ENCODE peak calls at places on chromosomes 2 and 18, in six cellular contexts. One of them, this sample, is unnamed.

GRCh38 chr2:111219734-111220505 is 99.2 kb downstream of the BCL2L11 start:
- DNase-seq in GM12891: no peak
- DNase-seq in K562: no peak
- DNase-seq in H1: no peak
- DNase-seq in HepG2: no peak
- DNase-seq in GM12878: no peak
- DNase-seq in this sample: no peak

GRCh38 chr18:1094408-1094807 is 189.7 kb downstream of the ADCYAP1 start:
- DNase-seq in GM12891: no peak
- DNase-seq in K562: no peak
- DNase-seq in H1: no peak
- DNase-seq in HepG2: no peak
- DNase-seq in GM12878: no peak
- DNase-seq in this sample: no peak

GRCh38 chr2:170679607-170680079 is 35.5 kb upstream of the SP5 start:
- DNase-seq in GM12891: no peak
- DNase-seq in K562: no peak
- DNase-seq in H1: no peak
- DNase-seq in HepG2: peak
- DNase-seq in GM12878: no peak
- DNase-seq in this sample: no peak

GRCh38 chr18:46502444-46502843 is 154.6 kb downstream of the LOXHD1 start:
- DNase-seq in GM12891: no peak
- DNase-seq in K562: peak
- DNase-seq in H1: no peak
- DNase-seq in HepG2: no peak
- DNase-seq in GM12878: no peak
- DNase-seq in this sample: no peak

GRCh38 chr18:40404284-40404683 is 1550.8 kb upstream of the PIK3C3 start:
- DNase-seq in GM12891: no peak
- DNase-seq in K562: no peak
- DNase-seq in H1: no peak
- DNase-seq in HepG2: no peak
- DNase-seq in GM12878: no peak
- DNase-seq in this sample: no peak

GRCh38 chr2:59027320-59027719 is 786.2 kb upstream of the FANCL start:
- DNase-seq in GM12891: no peak
- DNase-seq in K562: no peak
- DNase-seq in H1: no peak
- DNase-seq in HepG2: no peak
- DNase-seq in GM12878: no peak
- DNase-seq in this sample: no peak

GRCh38 chr2:138433995-138434991 is 67.3 kb upstream of the SPOPL start:
- DNase-seq in GM12891: no peak
- DNase-seq in K562: peak
- DNase-seq in H1: no peak
- DNase-seq in HepG2: no peak
- DNase-seq in GM12878: no peak
- DNase-seq in this sample: no peak

GRCh38 chr18:5890606-5891360 is 4.5 kb downstream of the TMEM200C start:
- DNase-seq in GM12891: peak
- DNase-seq in K562: no peak
- DNase-seq in H1: no peak
- DNase-seq in HepG2: peak
- DNase-seq in GM12878: no peak
- DNase-seq in this sample: peak

GRCh38 chr2:239678666-239679296 is 278.0 kb upstream of the HDAC4 start:
- DNase-seq in GM12891: no peak
- DNase-seq in K562: no peak
- DNase-seq in H1: no peak
- DNase-seq in HepG2: no peak
- DNase-seq in GM12878: no peak
- DNase-seq in this sample: no peak

GRCh38 chr2:41886757-41887156 is 161.1 kb upstream of the PKDCC start:
- DNase-seq in GM12891: no peak
- DNase-seq in K562: no peak
- DNase-seq in H1: no peak
- DNase-seq in HepG2: peak
- DNase-seq in GM12878: no peak
- DNase-seq in this sample: no peak

GRCh38 chr2:20288941-20289340 is 61.7 kb downstream of the PUM2 start:
- DNase-seq in GM12891: no peak
- DNase-seq in K562: peak
- DNase-seq in H1: no peak
- DNase-seq in HepG2: no peak
- DNase-seq in GM12878: no peak
- DNase-seq in this sample: no peak

GRCh38 chr2:234341332-234341985 is 155.4 kb downstream of the ARL4C start:
- DNase-seq in GM12891: no peak
- DNase-seq in K562: no peak
- DNase-seq in H1: no peak
- DNase-seq in HepG2: no peak
- DNase-seq in GM12878: no peak
- DNase-seq in this sample: no peak

GRCh38 chr2:166179201-166179600 is 51.4 kb upstream of the SCN1A start:
- DNase-seq in GM12891: no peak
- DNase-seq in K562: no peak
- DNase-seq in H1: no peak
- DNase-seq in HepG2: no peak
- DNase-seq in GM12878: no peak
- DNase-seq in this sample: no peak

GRCh38 chr2:32748158-32748557 is 120.3 kb downstream of the TTC27 start:
- DNase-seq in GM12891: no peak
- DNase-seq in K562: no peak
- DNase-seq in H1: no peak
- DNase-seq in HepG2: no peak
- DNase-seq in GM12878: no peak
- DNase-seq in this sample: no peak

GRCh38 chr18:22517356-22517755 is 99.6 kb upstream of the CTAGE1 start:
- DNase-seq in GM12891: no peak
- DNase-seq in K562: no peak
- DNase-seq in H1: no peak
- DNase-seq in HepG2: no peak
- DNase-seq in GM12878: no peak
- DNase-seq in this sample: no peak

GRCh38 chr2:64654063-64654811 is 524 bp upstream of the SERTAD2 start:
- DNase-seq in GM12891: peak
- DNase-seq in K562: no peak
- DNase-seq in H1: peak
- DNase-seq in HepG2: peak
- DNase-seq in GM12878: no peak
- DNase-seq in this sample: no peak

GRCh38 chr2:27442981-27443323 is 771 bp downstream of the KRTCAP3 start:
- DNase-seq in GM12891: no peak
- DNase-seq in K562: no peak
- DNase-seq in H1: no peak
- DNase-seq in HepG2: no peak
- DNase-seq in GM12878: no peak
- DNase-seq in this sample: no peak
- TF ChIP-seq TAF1 in GM12891: no peak
- TF ChIP-seq TAF1 in K562: no peak
- TF ChIP-seq TAF1 in H1: peak
- TF ChIP-seq TAF1 in HepG2: no peak
- TF ChIP-seq TAF1 in GM12878: no peak
- TF ChIP-seq TAF1 in this sample: no peak

GRCh38 chr18:50287441-50288347 is at the start of gene CXXC1:
- DNase-seq in GM12891: peak
- DNase-seq in K562: peak
- DNase-seq in H1: peak
- DNase-seq in HepG2: peak
- DNase-seq in GM12878: peak
- DNase-seq in this sample: peak
- TF ChIP-seq POLR2A in GM12891: peak
- TF ChIP-seq POLR2A in K562: peak
- TF ChIP-seq POLR2A in H1: no peak
- TF ChIP-seq POLR2A in HepG2: peak
- TF ChIP-seq POLR2A in GM12878: no peak
- TF ChIP-seq POLR2A in this sample: peak

GRCh38 chr18:49030138-49030537 is 79.4 kb upstream of the SMAD7 start:
- DNase-seq in GM12891: no peak
- DNase-seq in K562: no peak
- DNase-seq in H1: no peak
- DNase-seq in HepG2: no peak
- DNase-seq in GM12878: no peak
- DNase-seq in this sample: no peak
- TF ChIP-seq TAF1 in GM12891: no peak
- TF ChIP-seq TAF1 in K562: no peak
- TF ChIP-seq TAF1 in H1: no peak
- TF ChIP-seq TAF1 in HepG2: no peak
- TF ChIP-seq TAF1 in GM12878: no peak
- TF ChIP-seq TAF1 in this sample: no peak

DNA sequence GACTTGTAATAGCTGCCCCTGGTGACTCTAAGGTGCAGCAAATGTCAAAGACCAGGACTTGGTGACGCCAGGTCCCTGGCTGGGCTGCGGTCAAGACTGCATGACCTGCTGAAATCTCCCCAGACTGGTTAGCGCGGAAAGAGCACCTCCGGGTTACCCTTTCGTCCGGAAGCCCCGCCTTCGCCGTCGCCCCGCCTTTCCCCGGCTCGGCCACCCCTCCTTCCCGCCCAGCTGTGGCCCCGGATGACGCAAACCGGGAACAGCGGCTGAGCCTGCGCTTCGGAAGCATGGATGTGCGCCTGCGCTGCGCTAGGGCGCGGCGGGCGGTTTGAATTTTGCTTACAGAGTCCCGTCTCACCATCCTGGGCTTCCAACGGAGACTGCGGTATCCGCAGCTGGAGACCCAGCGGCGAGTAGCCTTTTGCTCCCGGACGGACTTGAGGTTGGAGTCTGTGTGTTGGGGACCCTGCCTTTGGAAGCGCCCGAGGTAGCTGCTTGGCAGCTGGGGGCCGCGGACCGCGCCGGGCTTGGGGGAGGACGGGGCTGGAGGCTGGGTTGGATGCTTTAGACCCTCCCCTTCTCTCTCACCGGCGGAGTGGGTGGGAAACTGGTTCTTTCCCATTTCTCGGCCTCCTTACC is at the start of gene SKA1:
- DNase-seq in GM12891: peak
- DNase-seq in K562: peak
- DNase-seq in H1: peak
- DNase-seq in HepG2: peak
- DNase-seq in GM12878: peak
- DNase-seq in this sample: peak
- TF ChIP-seq POLR2A in GM12891: peak
- TF ChIP-seq POLR2A in K562: peak
- TF ChIP-seq POLR2A in H1: peak
- TF ChIP-seq POLR2A in HepG2: peak
- TF ChIP-seq POLR2A in GM12878: peak
- TF ChIP-seq POLR2A in this sample: peak

This sample was measured in GM12892.